ENCODE peak calls at places on chromosomes 13 and 19, in six cellular contexts. A is K562, G is GM12878, F is HepG2, W is H1, V is GM12892. M is an unnamed sample.

GRCh38 chr13:51105046-51105445 is 6.0 kb downstream of the C13orf42 start:
- DNase-seq in W (no peak), V (no peak), F (no peak), G (no peak), A (no peak), M (no peak)

GRCh38 chr13:114124921-114125320 is 7.5 kb downstream of the RASA3 start:
- DNase-seq in F (no peak), G (no peak), W (no peak), V (no peak), A (no peak), M (no peak)

GRCh38 chr19:3114018-3114726 is 20.0 kb downstream of the GNA11 start:
- DNase-seq in A (no peak), V (no peak), G (no peak), W (no peak), F (no peak), M (no peak)

GRCh38 chr13:74767031-74767430 is 632.8 kb upstream of the KLF12 start:
- DNase-seq in W (no peak), A (no peak), F (no peak), G (no peak), V (no peak), M (no peak)

GRCh38 chr13:93730780-93731179 is 504.2 kb downstream of the GPC6 start:
- DNase-seq in V (no peak), F (no peak), G (no peak), A (no peak), W (no peak), M (no peak)

GRCh38 chr19:8396563-8397203 is 6.5 kb downstream of the RAB11B start:
- DNase-seq in W (peak), V (peak), F (peak), A (peak), G (peak), M (peak)

GRCh38 chr19:4521888-4522242 is 3.6 kb upstream of the PLIN4 start:
- DNase-seq in V (no peak), G (no peak), W (no peak), F (no peak), A (no peak), M (no peak)

GRCh38 chr19:16202320-16203255 is 4.9 kb downstream of the AP1M1 start:
- DNase-seq in G (no peak), V (peak), A (no peak), F (no peak), W (no peak), M (no peak)

GRCh38 chr19:56099638-56100539 is 21.2 kb downstream of the ZNF787 start:
- DNase-seq in A (no peak), V (no peak), F (no peak), G (no peak), W (no peak), M (no peak)

GRCh38 chr19:23882493-23882892 is 32.2 kb upstream of the ZNF726 start:
- DNase-seq in V (no peak), A (no peak), W (no peak), G (no peak), F (peak), M (no peak)

GRCh38 chr13:67184247-67184646 is 45.9 kb downstream of the PCDH9 start:
- DNase-seq in W (no peak), F (no peak), V (no peak), G (no peak), A (no peak), M (no peak)

GRCh38 chr19:34181111-34181864 is 9.0 kb downstream of the LSM14A start:
- DNase-seq in G (no peak), A (no peak), W (no peak), V (no peak), F (no peak), M (no peak)

GRCh38 chr13:28329395-28330158 is 165.4 kb downstream of the FLT1 start:
- DNase-seq in A (no peak), G (no peak), W (no peak), F (no peak), V (no peak), M (no peak)

GRCh38 chr13:40665754-40666057 is 735 bp downstream of the FOXO1 start:
- DNase-seq in A (peak), V (no peak), W (no peak), F (no peak), G (no peak), M (peak)

GRCh38 chr13:106566682-106567420 is 1.1 kb downstream of the ARGLU1 start:
- DNase-seq in G (no peak), A (no peak), W (no peak), V (peak), F (peak), M (peak)

GRCh38 chr13:76663941-76664340 is 222.3 kb downstream of the KCTD12 start:
- DNase-seq in V (no peak), G (no peak), W (no peak), A (no peak), F (no peak), M (no peak)

GRCh38 chr13:71156550-71156949 is 710.5 kb downstream of the DACH1 start:
- DNase-seq in G (no peak), F (no peak), A (no peak), W (no peak), V (no peak), M (no peak)

GRCh38 chr13:29490561-29490960 is 104.9 kb downstream of the SLC7A1 start:
- DNase-seq in G (no peak), F (no peak), W (no peak), A (no peak), V (no peak), M (no peak)

GRCh38 chr13:21020581-21020980 is 40.8 kb downstream of the LATS2 start:
- DNase-seq in W (no peak), F (no peak), A (no peak), V (no peak), G (no peak), M (no peak)

GRCh38 chr13:32537580-32538233 is 888 bp downstream of the N4BP2L2 start:
- DNase-seq in F (no peak), W (peak), G (no peak), V (no peak), A (peak), M (no peak)

GRCh38 chr13:99314640-99315176 is 7.5 kb upstream of the GPR183 start:
- DNase-seq in G (no peak), V (no peak), F (no peak), W (no peak), A (peak), M (no peak)

GRCh38 chr13:114096031-114096485 is 36.4 kb downstream of the RASA3 start:
- DNase-seq in W (no peak), F (no peak), V (no peak), A (no peak), G (no peak), M (no peak)

GRCh38 chr13:34459856-34460255 is 482.2 kb upstream of the NBEA start:
- DNase-seq in V (no peak), W (no peak), G (no peak), F (no peak), A (no peak), M (no peak)

GRCh38 chr13:113802761-113803160 is 43.7 kb downstream of the TMEM255B start:
- DNase-seq in V (no peak), W (no peak), F (no peak), G (no peak), A (no peak), M (no peak)

GRCh38 chr13:25276748-25277147 is 10.5 kb downstream of the MTMR6 start:
- DNase-seq in V (no peak), G (no peak), F (no peak), A (no peak), W (no peak), M (no peak)

GRCh38 chr13:75357576-75358295 is 124.2 kb downstream of the TBC1D4 start:
- DNase-seq in A (peak), G (no peak), W (peak), V (peak), F (peak), M (peak)

GRCh38 chr19:57620673-57621348 is 6.8 kb downstream of the ZNF134 start:
- DNase-seq in V (no peak), G (no peak), A (no peak), W (no peak), F (no peak), M (no peak)

GRCh38 chr13:51246411-51247298 is 24.5 kb downstream of the FAM124A start:
- DNase-seq in A (no peak), G (no peak), W (peak), V (no peak), F (no peak), M (no peak)

GRCh38 chr13:79749985-79750551 is 269.1 kb downstream of the NDFIP2 start:
- DNase-seq in W (no peak), F (no peak), G (no peak), V (no peak), A (no peak), M (no peak)

GRCh38 chr13:34863360-34864135 is 78.5 kb upstream of the NBEA start:
- DNase-seq in G (no peak), V (no peak), A (no peak), W (no peak), F (peak), M (no peak)

DNA sequence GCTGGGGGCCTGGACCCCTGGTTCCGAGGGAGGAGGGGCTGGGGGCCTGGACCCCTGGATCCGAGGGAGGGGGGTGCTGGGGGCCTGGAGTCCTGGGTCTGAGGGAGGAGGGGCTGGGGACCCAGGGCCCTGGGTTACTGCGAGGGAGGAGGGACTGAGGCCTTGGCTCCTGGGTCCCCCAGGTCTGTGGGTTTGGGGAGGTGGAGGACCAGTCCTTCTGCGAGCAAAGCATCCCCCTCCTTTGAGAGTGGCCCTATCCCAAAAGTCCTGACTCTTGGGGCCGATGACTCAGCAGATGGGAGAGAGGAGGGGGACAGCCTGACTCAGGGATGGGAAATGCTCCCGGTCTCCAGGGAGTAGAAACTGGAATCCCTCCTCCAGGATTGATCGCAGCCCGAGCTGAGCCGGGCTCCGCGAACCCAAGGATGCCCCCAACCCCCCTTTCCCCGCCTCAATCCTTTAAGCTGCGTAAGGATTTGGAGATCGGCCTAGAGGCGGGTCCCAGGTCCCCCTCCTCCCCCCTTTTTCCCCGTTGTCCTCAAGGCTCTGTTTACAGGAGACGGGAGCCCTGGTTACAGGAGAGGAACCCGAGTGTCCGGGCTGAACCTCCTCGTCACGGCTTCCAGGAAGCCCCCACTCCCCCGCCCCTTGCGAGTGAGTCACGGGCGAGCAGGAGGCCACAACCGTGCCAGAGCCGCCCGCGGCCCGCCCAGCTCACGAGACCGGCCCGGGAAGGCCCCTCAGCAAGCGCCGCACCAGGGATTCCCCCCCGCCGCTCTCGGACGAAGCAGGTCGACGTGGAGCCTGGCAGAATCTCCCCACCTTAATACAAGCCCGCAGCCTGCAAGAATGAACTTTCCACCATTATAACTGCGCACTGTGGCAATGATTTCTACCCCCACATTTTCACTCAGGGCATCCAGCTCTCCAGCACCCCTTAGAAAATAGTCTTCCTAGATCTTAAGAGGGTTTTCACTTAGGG is 3.0 kb upstream of the ZFP36 start:
- DNase-seq in A (peak), F (no peak), W (peak), V (peak), G (no peak), M (peak)
- TF ChIP-seq POLR2A in A (peak), F (no peak), W (peak), V (peak), G (peak), M (no peak)

GRCh38 chr13:43227721-43228120 is 204.3 kb downstream of the DNAJC15 start:
- DNase-seq in F (no peak), A (peak), W (no peak), G (no peak), V (no peak), M (no peak)

GRCh38 chr13:43229506-43229905 is 206.1 kb downstream of the DNAJC15 start:
- DNase-seq in W (no peak), A (no peak), V (no peak), G (no peak), F (no peak), M (no peak)

GRCh38 chr13:43232866-43233265 is 209.5 kb downstream of the DNAJC15 start:
- DNase-seq in G (no peak), V (no peak), F (no peak), A (no peak), W (no peak), M (no peak)

GRCh38 chr13:43232144-43232840 is 208.9 kb downstream of the DNAJC15 start:
- DNase-seq in F (no peak), A (no peak), V (no peak), G (no peak), W (no peak), M (no peak)

GRCh38 chr13:43230989-43231388 is 207.6 kb downstream of the DNAJC15 start:
- DNase-seq in A (no peak), F (no peak), W (no peak), G (no peak), V (no peak), M (no peak)
- TF ChIP-seq TAF1 in A (no peak), F (no peak), W (no peak), G (no peak), V (no peak), M (no peak)

GRCh38 chr19:11970174-11970573 is 5.3 kb downstream of the ZNF763 start:
- DNase-seq in V (no peak), F (no peak), A (no peak), G (no peak), W (no peak), M (no peak)

GRCh38 chr19:11964496-11964857 is 363 bp upstream of the ZNF763 start:
- DNase-seq in F (peak), W (no peak), G (no peak), A (no peak), V (no peak), M (no peak)

GRCh38 chr19:11971045-11971444 is 6.2 kb downstream of the ZNF763 start:
- DNase-seq in V (no peak), G (no peak), W (no peak), A (no peak), F (no peak), M (no peak)

GRCh38 chr19:11963566-11964355 is 1.1 kb upstream of the ZNF763 start:
- DNase-seq in W (peak), G (peak), V (peak), A (peak), F (peak), M (peak)

DNA sequence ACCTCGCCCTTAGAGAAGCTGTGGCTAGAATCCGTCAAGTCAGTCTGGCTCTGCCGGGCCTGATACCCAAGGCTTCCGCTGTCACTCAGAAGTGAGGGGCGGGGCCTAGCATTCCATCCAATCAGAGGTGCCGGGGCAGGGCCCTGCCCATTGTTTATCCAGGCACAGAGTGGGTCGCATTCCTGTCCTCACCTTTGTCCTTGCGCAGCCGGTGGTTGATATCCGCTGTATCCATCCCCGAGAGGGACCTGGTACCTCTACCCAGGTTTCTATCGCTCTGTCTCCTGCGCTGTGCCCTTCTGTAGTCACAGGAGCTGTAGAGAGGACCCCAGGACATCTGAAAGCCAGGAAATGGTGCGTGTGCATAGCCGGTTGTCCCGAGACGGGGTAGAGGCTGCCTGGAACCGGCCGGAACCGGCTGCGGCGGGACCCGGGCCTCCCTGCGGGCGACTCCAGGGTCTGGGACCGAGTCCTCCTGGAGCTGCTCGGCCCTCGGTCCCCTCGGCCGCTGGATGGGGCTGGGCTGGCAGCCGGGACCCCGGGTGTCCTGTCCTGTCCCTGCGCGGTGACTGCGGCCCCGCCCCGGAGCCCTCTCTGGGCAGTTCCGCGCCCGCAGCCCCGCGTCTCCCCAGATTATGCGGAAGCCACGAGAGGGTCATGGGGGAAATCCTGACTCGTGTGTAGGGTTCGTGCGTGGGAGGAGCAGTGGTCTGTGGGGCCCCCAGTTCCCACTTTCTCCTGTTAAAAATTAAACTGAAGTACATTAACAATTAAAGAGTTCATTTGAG is at the start of gene ZNF763:
- DNase-seq in F (peak), G (peak), W (peak), A (peak), V (peak), M (peak)
- TF ChIP-seq POLR2A in F (no peak), G (peak), W (peak), A (no peak), V (peak), M (peak)

DNA sequence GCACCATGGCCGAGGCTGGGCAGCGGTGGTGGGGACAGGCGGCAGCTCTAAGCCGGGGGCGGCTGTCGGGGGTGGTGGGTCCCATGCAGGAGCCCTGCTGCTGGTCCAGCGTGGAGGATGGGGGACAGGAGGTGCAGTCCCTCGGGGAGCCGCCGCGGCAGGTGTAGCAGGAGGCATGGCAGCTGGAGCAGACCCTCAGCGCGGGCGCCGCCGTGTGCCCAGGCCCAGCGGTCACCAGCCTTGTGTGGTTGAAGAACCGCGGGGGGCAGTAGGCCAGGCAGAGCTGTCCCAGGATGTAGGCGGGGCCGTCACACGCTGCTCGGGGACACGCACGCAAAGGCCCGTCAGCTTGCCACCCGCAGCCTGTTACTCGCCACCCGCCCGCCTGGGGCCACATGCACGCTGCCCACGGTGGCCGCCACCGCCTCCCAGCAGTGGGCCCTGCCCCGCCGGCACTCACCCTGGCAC is 2.9 kb upstream of the C19orf25 start:
- DNase-seq in F (no peak), A (no peak), G (no peak), W (no peak), V (no peak), M (no peak)
- TF ChIP-seq TAF1 in F (no peak), A (no peak), G (no peak), W (no peak), V (no peak), M (no peak)

DNA sequence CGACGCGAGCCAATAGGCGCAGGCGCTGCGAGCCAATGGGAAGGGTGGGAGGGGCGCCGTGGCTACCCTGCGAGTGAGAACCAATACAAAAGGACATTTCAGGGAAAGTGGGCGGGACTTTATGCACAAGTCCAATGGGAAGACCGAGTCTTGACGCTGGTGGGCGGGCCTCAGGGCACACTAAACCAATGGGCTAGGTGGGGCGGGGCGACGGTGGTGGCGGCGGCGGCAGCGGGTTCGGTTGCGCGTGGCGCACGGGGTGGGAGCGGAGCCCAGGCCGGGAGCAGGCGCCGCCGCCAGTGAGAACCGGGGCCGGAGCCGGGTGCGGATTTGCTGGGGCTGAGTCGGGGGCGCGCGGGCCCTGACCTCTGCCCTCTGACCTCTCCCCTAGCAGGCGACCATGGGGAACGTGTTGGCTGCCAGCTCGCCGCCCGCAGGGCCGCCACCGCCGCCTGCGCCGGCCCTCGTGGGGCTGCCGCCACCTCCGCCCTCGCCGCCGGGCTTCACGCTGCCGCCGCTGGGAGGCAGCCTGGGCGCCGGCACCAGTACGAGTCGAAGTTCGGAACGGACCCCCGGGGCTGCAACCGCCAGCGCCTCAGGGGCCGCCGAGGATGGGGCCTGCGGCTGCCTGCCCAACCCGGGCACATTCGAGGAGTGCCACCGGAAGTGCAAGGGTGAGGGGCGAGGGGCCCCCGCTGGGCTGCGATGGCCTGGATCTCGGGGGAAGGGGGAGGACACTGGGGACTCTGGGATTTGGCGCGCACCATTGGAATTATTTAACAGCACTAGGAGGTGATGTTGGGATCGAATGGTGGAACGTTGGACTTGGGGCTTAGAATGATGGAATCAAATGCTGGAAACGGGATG is at the start of gene TOMM40:
- DNase-seq in G (no peak), A (no peak), V (no peak), F (peak), W (peak), M (no peak)
- TF ChIP-seq POLR2A in G (peak), A (peak), V (peak), F (peak), W (peak), M (peak)